ENCODE peak calls at places on chromosomes 4 and X, in four cellular contexts. One of them, this sample, is unnamed.

GRCh38 chr4:673349-674091 is 556 bp downstream of the ATP5ME start:
- DNase-seq in sigmoid colon: no peak
- DNase-seq in ELF-1: no peak
- DNase-seq in small intestine: peak
- DNase-seq in this sample: no peak

GRCh38 chrX:1483843-1484637 is 31.3 kb upstream of the ASMTL start:
- DNase-seq in sigmoid colon: peak
- DNase-seq in ELF-1: no peak
- DNase-seq in small intestine: no peak
- DNase-seq in this sample: no peak

GRCh38 chrX:132270699-132271098 is 51.5 kb upstream of the RAP2C start:
- DNase-seq in sigmoid colon: peak
- DNase-seq in ELF-1: no peak
- DNase-seq in small intestine: no peak
- DNase-seq in this sample: no peak

GRCh38 chrX:150731795-150732194 is 38.6 kb downstream of the MTMR1 start:
- DNase-seq in sigmoid colon: no peak
- DNase-seq in ELF-1: no peak
- DNase-seq in small intestine: no peak
- DNase-seq in this sample: no peak

GRCh38 chr4:56146956-56147355 is 198.2 kb downstream of the CEP135 start:
- DNase-seq in sigmoid colon: no peak
- DNase-seq in ELF-1: no peak
- DNase-seq in small intestine: no peak
- DNase-seq in this sample: no peak

GRCh38 chr4:8105303-8106100 is 53.1 kb downstream of the ABLIM2 start:
- DNase-seq in sigmoid colon: no peak
- DNase-seq in ELF-1: no peak
- DNase-seq in small intestine: no peak
- DNase-seq in this sample: no peak

GRCh38 chrX:133921764-133922389 is 63.5 kb downstream of the GPC3 start:
- DNase-seq in sigmoid colon: no peak
- DNase-seq in ELF-1: peak
- DNase-seq in small intestine: peak
- DNase-seq in this sample: no peak

GRCh38 chr4:73446336-73446938 is 10.4 kb downstream of the AFP start:
- DNase-seq in sigmoid colon: no peak
- DNase-seq in ELF-1: no peak
- DNase-seq in small intestine: peak
- DNase-seq in this sample: no peak

GRCh38 chr4:26557164-26557563 is 26.7 kb upstream of the TBC1D19 start:
- DNase-seq in sigmoid colon: no peak
- DNase-seq in ELF-1: no peak
- DNase-seq in small intestine: no peak
- DNase-seq in this sample: no peak

GRCh38 chr4:2592572-2592971 is 56.1 kb downstream of the FAM193A start:
- DNase-seq in sigmoid colon: no peak
- DNase-seq in ELF-1: no peak
- DNase-seq in small intestine: no peak
- DNase-seq in this sample: no peak

This sample was measured in posterior vena cava.